ENCODE peak calls at places on chromosomes 4 and X, in seven cellular contexts. Z is H1, A is K562, M is SK-N-SH, L is GM12892, P is GM12891, V is HepG2. O is an unnamed sample.
A peak's percentile ranks its signal among the peaks of the same experiment; 100 is the strongest.

GRCh38 chr4:2484993-2485392 is 16.1 kb downstream of the RNF4 start:
- DNase-seq in A (no peak), L (peak; percentile 65), P (peak; percentile 60), Z (no peak), V (no peak), M (no peak), O (peak; percentile 62)

GRCh38 chr4:1198070-1198844 is 25.9 kb upstream of the SPON2 start:
- DNase-seq in V (no peak), M (peak; percentile 17), P (no peak), A (no peak), L (no peak), Z (no peak), O (no peak)

GRCh38 chr4:122898370-122899150 is 23.8 kb downstream of the NUDT6 start:
- DNase-seq in P (no peak), M (no peak), L (no peak), A (no peak), V (no peak), Z (no peak), O (no peak)

GRCh38 chr4:53592686-53593641 is 1.7 kb upstream of the LNX1 start:
- DNase-seq in V (no peak), L (no peak), P (no peak), A (peak; percentile 72), Z (peak; percentile 77), M (no peak), O (no peak)

GRCh38 chr4:97073194-97073593 is 1070.1 kb downstream of the STPG2 start:
- DNase-seq in Z (no peak), P (no peak), L (no peak), V (no peak), A (no peak), M (no peak), O (no peak)

GRCh38 chrX:148771440-148771839 is 271.0 kb downstream of the AFF2 start:
- DNase-seq in M (no peak), P (no peak), V (no peak), L (no peak), A (no peak), Z (no peak), O (no peak)

GRCh38 chr4:87270144-87270543 is 49.7 kb upstream of the KLHL8 start:
- DNase-seq in P (no peak), M (peak; percentile 39), L (no peak), A (peak; percentile 44), Z (no peak), V (peak; percentile 62), O (no peak)

GRCh38 chr4:184812181-184812542 is 13.6 kb downstream of the ACSL1 start:
- DNase-seq in L (no peak), M (no peak), V (no peak), Z (no peak), A (no peak), P (no peak), O (no peak)

GRCh38 chrX:133215747-133216146 is 2.4 kb downstream of the TFDP3 start:
- DNase-seq in Z (no peak), V (peak; percentile 8), A (peak; percentile 12), L (no peak), P (no peak), M (peak; percentile 40), O (no peak)

GRCh38 chrX:19554786-19555185 is 39.5 kb upstream of the MAP3K15 start:
- DNase-seq in Z (no peak), V (no peak), L (no peak), A (no peak), M (no peak), P (no peak), O (peak; percentile 38)

GRCh38 chr4:126890383-126890782 is 742.4 kb upstream of the INTU start:
- DNase-seq in A (no peak), M (no peak), V (no peak), Z (no peak), P (no peak), L (no peak), O (no peak)

GRCh38 chrX:15816886-15817285 is 26.6 kb downstream of the ZRSR2 start:
- DNase-seq in V (no peak), P (no peak), Z (no peak), L (no peak), A (no peak), M (peak; percentile 29), O (peak; percentile 9)

GRCh38 chrX:107747596-107748161 is 27.9 kb downstream of the TSC22D3 start:
- DNase-seq in M (no peak), Z (no peak), L (no peak), V (no peak), A (no peak), P (no peak), O (no peak)

GRCh38 chrX:6120329-6120728 is 108.3 kb downstream of the NLGN4X start:
- DNase-seq in A (no peak), V (no peak), P (no peak), M (no peak), Z (no peak), L (no peak), O (no peak)

GRCh38 chrX:115183980-115184379 is 5.2 kb upstream of the RBMXL3 start:
- DNase-seq in L (no peak), P (no peak), A (no peak), M (no peak), Z (no peak), V (no peak), O (no peak)

GRCh38 chr4:25970691-25971427 is 56.8 kb downstream of the SMIM20 start:
- DNase-seq in L (no peak), A (no peak), P (no peak), V (peak; percentile 28), M (no peak), Z (no peak), O (no peak)

GRCh38 chr4:152784490-152785195 is 4.9 kb downstream of the ARFIP1 start:
- DNase-seq in Z (no peak), M (peak; percentile 55), V (peak; percentile 5), P (no peak), L (no peak), A (peak; percentile 19), O (no peak)

GRCh38 chr4:145326491-145326890 is 146.1 kb upstream of the OTUD4 start:
- DNase-seq in Z (no peak), A (no peak), V (no peak), L (no peak), P (no peak), M (no peak), O (no peak)

GRCh38 chrX:10634681-10635161 is 14.3 kb upstream of the MID1 start:
- DNase-seq in A (no peak), M (no peak), L (no peak), Z (no peak), P (no peak), V (no peak), O (no peak)

GRCh38 chrX:72532371-72532770 is 40.3 kb downstream of the HDAC8 start:
- DNase-seq in L (no peak), P (no peak), V (no peak), Z (no peak), M (no peak), A (no peak), O (no peak)

GRCh38 chr4:92172203-92172602 is 131.6 kb upstream of the GRID2 start:
- DNase-seq in M (no peak), A (no peak), L (no peak), Z (no peak), P (no peak), V (no peak), O (no peak)

DNA sequence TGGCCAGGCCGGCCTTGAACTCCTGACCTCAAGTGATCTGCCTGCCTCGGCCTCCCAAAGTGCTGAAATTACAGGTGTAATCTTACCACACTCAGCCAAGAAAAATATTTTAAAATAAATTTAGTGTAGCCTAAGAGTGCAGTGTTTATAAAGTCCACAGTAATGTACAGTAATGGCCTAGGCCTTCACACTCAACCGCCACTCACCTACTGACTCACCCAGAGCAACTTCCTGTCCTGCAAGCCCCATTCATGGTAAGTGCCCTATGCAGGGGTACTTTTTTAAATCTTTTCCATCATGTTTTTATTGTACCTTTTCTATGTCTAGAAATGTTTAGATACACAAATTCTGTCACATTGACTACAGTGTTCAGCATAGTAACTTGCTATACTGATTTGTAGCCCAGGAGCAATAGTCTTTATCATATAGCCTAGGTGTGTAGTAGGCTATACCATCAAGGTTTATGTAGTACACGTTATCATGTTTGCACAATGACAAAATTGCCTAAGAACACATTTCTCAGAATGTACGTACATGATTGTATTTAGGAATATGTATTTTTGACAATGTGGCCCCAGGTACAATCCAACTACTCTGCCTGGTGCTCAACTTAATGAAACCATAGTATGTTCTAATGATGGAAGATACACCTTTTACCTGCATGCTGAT is 455.2 kb downstream of the PCDH7 start:
- DNase-seq in A (no peak), L (no peak), Z (no peak), M (no peak), V (no peak), P (no peak), O (no peak)
- TF ChIP-seq TAF1 in A (no peak), L (no peak), Z (no peak), M (no peak), V (no peak), P (no peak), O (no peak)

DNA sequence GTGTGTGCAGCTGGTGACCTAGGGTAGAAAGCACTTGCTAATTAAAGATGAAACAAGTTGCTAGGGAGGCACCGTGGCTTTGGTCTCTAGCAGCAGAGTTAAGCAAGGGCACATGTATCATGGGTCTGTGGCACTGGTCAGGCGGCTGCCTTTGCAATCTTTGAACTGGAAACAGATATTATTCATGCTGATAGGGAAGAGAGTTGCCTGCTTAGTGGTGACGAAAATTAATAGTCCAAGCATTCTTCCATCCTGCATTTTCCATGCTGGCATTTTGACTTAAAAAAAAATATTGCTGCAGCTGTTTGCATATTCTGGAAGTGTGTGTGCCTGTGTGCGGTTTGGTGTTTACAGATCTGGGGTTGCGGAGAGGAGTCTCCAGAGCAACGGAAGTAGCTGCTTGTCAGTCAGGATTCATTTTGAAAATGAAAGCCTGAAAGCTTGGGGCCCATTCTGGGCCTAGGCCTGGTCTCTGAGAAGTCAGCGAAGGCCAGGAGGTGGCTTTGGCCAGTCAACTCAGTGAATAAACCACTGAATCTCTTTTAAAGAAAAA is 2.3 kb upstream of the SOWAHD start:
- DNase-seq in V (peak; percentile 14), A (no peak), Z (no peak), L (peak; percentile 67), M (no peak), P (peak; percentile 32), O (peak; percentile 85)
- TF ChIP-seq TAF1 in V (no peak), A (no peak), Z (no peak), L (no peak), M (no peak), P (no peak), O (no peak)

DNA sequence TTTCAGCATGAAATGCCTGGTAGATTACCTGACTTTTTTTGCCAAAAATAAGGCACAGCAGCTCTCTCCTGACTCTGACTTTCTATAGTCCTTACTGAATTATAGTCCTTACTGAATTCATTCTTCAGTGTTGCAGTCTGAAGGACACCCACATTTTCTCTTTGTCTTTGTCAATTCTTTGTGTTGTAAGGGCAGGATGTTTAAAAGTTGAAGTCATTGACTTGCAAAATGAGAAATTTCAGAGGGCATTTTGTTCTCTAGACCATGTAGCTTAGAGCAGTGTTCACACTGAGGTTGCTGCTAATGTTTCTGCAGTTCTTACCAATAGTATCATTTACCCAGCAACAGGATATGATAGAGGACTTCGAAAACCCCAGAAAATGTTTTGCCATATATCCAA is 168.0 kb downstream of the SOWAHB start:
- DNase-seq in L (no peak), A (no peak), M (no peak), V (no peak), Z (no peak), P (no peak), O (no peak)
- TF ChIP-seq TAF1 in L (no peak), A (no peak), M (no peak), V (no peak), Z (no peak), P (no peak), O (no peak)

DNA sequence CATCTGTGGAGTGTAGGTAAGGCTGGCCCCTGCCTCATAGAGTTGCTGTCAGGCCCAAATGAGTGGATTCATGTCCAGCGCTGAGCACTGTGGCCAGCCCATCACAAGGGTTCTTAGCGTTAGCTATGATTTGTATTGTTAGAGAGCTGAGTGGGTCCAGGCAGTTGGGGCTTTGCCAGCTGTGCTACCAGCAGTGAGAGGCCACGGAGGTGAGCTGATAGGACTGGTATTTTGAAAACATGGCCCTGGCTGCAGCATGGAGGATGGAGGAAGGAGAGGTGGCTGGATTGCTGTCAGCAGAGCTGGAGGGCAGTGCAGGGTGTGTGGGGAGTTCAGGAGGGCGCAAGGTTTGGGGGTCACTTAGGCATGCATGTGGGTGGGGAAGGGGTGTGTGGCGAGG is 69.8 kb downstream of the PSAPL1 start:
- DNase-seq in M (no peak), L (no peak), Z (no peak), P (no peak), V (no peak), A (no peak), O (no peak)
- TF ChIP-seq TAF1 in M (no peak), L (no peak), Z (no peak), P (no peak), V (no peak), A (no peak), O (no peak)

O was measured in GM12878.